ENCODE peak calls at places on chromosome 20, in eight cellular contexts. M is endothelial cell, T is AML-193, B is naive B cell, S is Right ventricle myocardium inferior, Q is NCI-H1105, F is NCI-H226, L is HS-5. Z is an unnamed sample.
A peak's percentile ranks its signal among the peaks of the same experiment; 100 is the strongest.

GRCh38 chr20:32333988-32334885 is 23.9 kb upstream of the ASXL1 start:
- DNase-seq in L (no peak), T (no peak), Q (no peak), B (no peak), F (peak; percentile 78), M (no peak), S (peak; percentile 85), Z (peak; percentile 10)

GRCh38 chr20:62287759-62288534 is 14.8 kb upstream of the ADRM1 start:
- DNase-seq in M (no peak), Q (no peak), F (no peak), T (no peak), S (no peak), B (no peak), L (no peak), Z (no peak)

GRCh38 chr20:1474817-1475603 is 8.4 kb upstream of the NSFL1C start:
- DNase-seq in S (no peak), Q (no peak), F (no peak), L (no peak), M (no peak), T (peak; percentile 20), B (no peak), Z (no peak)

GRCh38 chr20:52569201-52569600 is 377.6 kb upstream of the ZFP64 start:
- DNase-seq in L (no peak), Q (no peak), B (no peak), S (no peak), M (no peak), T (no peak), F (no peak), Z (no peak)

GRCh38 chr20:47870475-47870874 is 85.2 kb upstream of the SULF2 start:
- DNase-seq in B (no peak), T (no peak), L (no peak), S (no peak), M (no peak), Q (no peak), F (no peak), Z (no peak)

GRCh38 chr20:47455133-47456040 is 46.3 kb upstream of the NCOA3 start:
- DNase-seq in Q (no peak), S (no peak), B (no peak), F (peak; percentile 18), M (no peak), T (no peak), L (no peak), Z (no peak)

GRCh38 chr20:20525756-20526155 is 157.9 kb downstream of the INSM1 start:
- DNase-seq in M (no peak), Q (peak; percentile 75), L (no peak), S (no peak), B (no peak), T (no peak), F (no peak), Z (no peak)

GRCh38 chr20:42193119-42193518 is 574.9 kb upstream of the CHD6 start:
- DNase-seq in B (no peak), F (no peak), M (no peak), L (no peak), Q (no peak), T (no peak), S (no peak), Z (no peak)

GRCh38 chr20:38727602-38728236 is 3.4 kb downstream of the SLC32A1 start:
- DNase-seq in T (no peak), B (no peak), M (no peak), Q (no peak), S (no peak), F (no peak), L (no peak), Z (no peak)

GRCh38 chr20:19423892-19424620 is 211.6 kb downstream of the SLC24A3 start:
- DNase-seq in L (no peak), B (no peak), S (no peak), F (no peak), Q (no peak), T (no peak), M (no peak), Z (no peak)

GRCh38 chr20:49957487-49957938 is 21.3 kb downstream of the RNF114 start:
- DNase-seq in Q (no peak), T (no peak), F (no peak), B (no peak), M (no peak), L (no peak), S (no peak), Z (no peak)

GRCh38 chr20:41174782-41175181 is 37.4 kb downstream of the PLCG1 start:
- DNase-seq in B (no peak), S (no peak), T (no peak), F (peak; percentile 14), Q (no peak), M (no peak), L (no peak), Z (no peak)

GRCh38 chr20:52048365-52048764 is 143.2 kb downstream of the ZFP64 start:
- DNase-seq in S (no peak), Q (no peak), B (no peak), L (no peak), M (no peak), F (no peak), T (no peak), Z (no peak)

GRCh38 chr20:24698189-24698588 is 228.8 kb downstream of the SYNDIG1 start:
- DNase-seq in F (no peak), T (no peak), M (no peak), L (no peak), B (peak; percentile 6), S (no peak), Q (no peak), Z (no peak)

GRCh38 chr20:14062171-14062570 is 66.9 kb downstream of the MACROD2 start:
- DNase-seq in M (no peak), T (no peak), S (no peak), F (no peak), Q (no peak), L (no peak), B (no peak), Z (no peak)

GRCh38 chr20:49740807-49741206 is 27.1 kb upstream of the B4GALT5 start:
- DNase-seq in B (no peak), T (no peak), F (no peak), M (no peak), Q (no peak), L (no peak), S (no peak), Z (no peak)

GRCh38 chr20:6629564-6629963 is 137.9 kb upstream of the BMP2 start:
- DNase-seq in B (no peak), Q (no peak), L (no peak), F (no peak), S (no peak), M (no peak), T (no peak), Z (no peak)

GRCh38 chr20:49737260-49737659 is 23.6 kb upstream of the B4GALT5 start:
- DNase-seq in L (no peak), Q (no peak), B (no peak), S (no peak), T (no peak), F (no peak), M (no peak), Z (no peak)

GRCh38 chr20:2752631-2753455 is 47.6 kb downstream of the CPXM1 start:
- DNase-seq in T (peak; percentile 1), B (no peak), L (no peak), S (no peak), M (peak; percentile 62), F (peak; percentile 7), Q (peak; percentile 67), Z (no peak)

GRCh38 chr20:34254979-34255378 is 13.8 kb downstream of the ASIP start:
- DNase-seq in L (no peak), B (no peak), S (no peak), T (no peak), Q (no peak), F (no peak), M (no peak), Z (no peak)

GRCh38 chr20:4720121-4720976 is 1.4 kb upstream of the PRND start:
- DNase-seq in S (peak; percentile 84), M (peak; percentile 76), T (peak; percentile 60), B (peak; percentile 94), L (no peak), F (no peak), Q (peak; percentile 43), Z (peak; percentile 38)

GRCh38 chr20:59688999-59689398 is 84.7 kb downstream of the PHACTR3 start:
- DNase-seq in L (no peak), F (no peak), M (no peak), S (no peak), T (no peak), Q (no peak), B (no peak), Z (no peak)

GRCh38 chr20:23296841-23297701 is 53.5 kb upstream of the NXT1 start:
- DNase-seq in Q (no peak), S (no peak), T (no peak), B (no peak), L (no peak), M (no peak), F (no peak), Z (no peak)